ENCODE peak calls at places on chromosomes 7 and 10, in four cellular contexts. One of them, this sample, is unnamed.

GRCh38 chr7:112383671-112384417 is 66.4 kb upstream of the IFRD1 start:
- DNase-seq in body of pancreas: peak; percentile 20
- DNase-seq in HT-29: peak; percentile 51
- DNase-seq in NCI-H1436: peak; percentile 18
- DNase-seq in this sample: no peak

GRCh38 chr7:48244902-48245301 is 73.6 kb downstream of the ABCA13 start:
- DNase-seq in body of pancreas: no peak
- DNase-seq in HT-29: no peak
- DNase-seq in NCI-H1436: no peak
- DNase-seq in this sample: no peak

GRCh38 chr7:8151161-8151560 is 110.8 kb downstream of the ICA1 start:
- DNase-seq in body of pancreas: no peak
- DNase-seq in HT-29: no peak
- DNase-seq in NCI-H1436: no peak
- DNase-seq in this sample: no peak

GRCh38 chr10:44647877-44648542 is 263.1 kb upstream of the CXCL12 start:
- DNase-seq in body of pancreas: peak; percentile 35
- DNase-seq in HT-29: no peak
- DNase-seq in NCI-H1436: no peak
- DNase-seq in this sample: no peak

GRCh38 chr7:27548304-27548703 is 114.4 kb downstream of the HIBADH start:
- DNase-seq in body of pancreas: no peak
- DNase-seq in HT-29: no peak
- DNase-seq in NCI-H1436: no peak
- DNase-seq in this sample: no peak

GRCh38 chr7:131057015-131057518 is 270.6 kb upstream of the MKLN1 start:
- DNase-seq in body of pancreas: no peak
- DNase-seq in HT-29: peak; percentile 76
- DNase-seq in NCI-H1436: no peak
- DNase-seq in this sample: no peak

GRCh38 chr10:93070378-93071176 is 3.1 kb upstream of the CYP26A1 start:
- DNase-seq in body of pancreas: no peak
- DNase-seq in HT-29: no peak
- DNase-seq in NCI-H1436: no peak
- DNase-seq in this sample: no peak

GRCh38 chr7:17769918-17770317 is 170.4 kb downstream of the SNX13 start:
- DNase-seq in body of pancreas: peak; percentile 62
- DNase-seq in HT-29: peak; percentile 77
- DNase-seq in NCI-H1436: peak; percentile 58
- DNase-seq in this sample: peak; percentile 22